ENCODE peak calls at places on chromosomes 16 and 17, in nine cellular contexts. One of them, this sample, is unnamed.

GRCh38 chr16:66070140-66070887 is 296.2 kb upstream of the CDH5 start:
- DNase-seq in HEK293T: no peak
- DNase-seq in head of caudate nucleus: peak; percentile 23
- DNase-seq in GM12865: no peak
- DNase-seq in ovary: peak; percentile 87
- DNase-seq in right cardiac atrium: peak; percentile 62
- DNase-seq in Daoy: no peak
- DNase-seq in renal cortical epithelial cell: no peak
- DNase-seq in NCI-H1436: no peak
- DNase-seq in this sample: peak; percentile 71

GRCh38 chr17:17900615-17901520 is 64.1 kb upstream of the SREBF1 start:
- DNase-seq in HEK293T: no peak
- DNase-seq in head of caudate nucleus: peak; percentile 70
- DNase-seq in GM12865: no peak
- DNase-seq in ovary: peak; percentile 88
- DNase-seq in right cardiac atrium: peak; percentile 88
- DNase-seq in Daoy: peak; percentile 94
- DNase-seq in renal cortical epithelial cell: peak; percentile 88
- DNase-seq in NCI-H1436: no peak
- DNase-seq in this sample: peak; percentile 90

GRCh38 chr16:75860654-75861053 is 134.4 kb upstream of the CPHXL start:
- DNase-seq in HEK293T: no peak
- DNase-seq in head of caudate nucleus: peak; percentile 75
- DNase-seq in GM12865: no peak
- DNase-seq in ovary: no peak
- DNase-seq in right cardiac atrium: no peak
- DNase-seq in Daoy: peak; percentile 46
- DNase-seq in renal cortical epithelial cell: no peak
- DNase-seq in NCI-H1436: no peak
- DNase-seq in this sample: no peak

GRCh38 chr16:90012978-90013745 is 6.1 kb downstream of the DBNDD1 start:
- DNase-seq in HEK293T: no peak
- DNase-seq in head of caudate nucleus: no peak
- DNase-seq in GM12865: peak; percentile 80
- DNase-seq in ovary: no peak
- DNase-seq in right cardiac atrium: no peak
- DNase-seq in Daoy: no peak
- DNase-seq in renal cortical epithelial cell: peak; percentile 13
- DNase-seq in NCI-H1436: no peak
- DNase-seq in this sample: no peak

GRCh38 chr17:17737938-17738894 is 57.0 kb downstream of the RAI1 start:
- DNase-seq in HEK293T: no peak
- DNase-seq in head of caudate nucleus: no peak
- DNase-seq in GM12865: no peak
- DNase-seq in ovary: peak; percentile 86
- DNase-seq in right cardiac atrium: no peak
- DNase-seq in Daoy: peak; percentile 69
- DNase-seq in renal cortical epithelial cell: no peak
- DNase-seq in NCI-H1436: no peak
- DNase-seq in this sample: no peak

GRCh38 chr16:14205666-14206065 is 134.5 kb downstream of the MRTFB start:
- DNase-seq in HEK293T: no peak
- DNase-seq in head of caudate nucleus: no peak
- DNase-seq in GM12865: peak; percentile 51
- DNase-seq in ovary: no peak
- DNase-seq in right cardiac atrium: no peak
- DNase-seq in Daoy: no peak
- DNase-seq in renal cortical epithelial cell: no peak
- DNase-seq in NCI-H1436: no peak
- DNase-seq in this sample: no peak

GRCh38 chr17:49821466-49821865 is 26.4 kb downstream of the TAC4 start:
- DNase-seq in HEK293T: no peak
- DNase-seq in head of caudate nucleus: no peak
- DNase-seq in GM12865: no peak
- DNase-seq in ovary: no peak
- DNase-seq in right cardiac atrium: no peak
- DNase-seq in Daoy: no peak
- DNase-seq in renal cortical epithelial cell: no peak
- DNase-seq in NCI-H1436: no peak
- DNase-seq in this sample: no peak

GRCh38 chr17:59353936-59354755 is 22.7 kb downstream of the YPEL2 start:
- DNase-seq in HEK293T: no peak
- DNase-seq in head of caudate nucleus: no peak
- DNase-seq in GM12865: no peak
- DNase-seq in ovary: no peak
- DNase-seq in right cardiac atrium: no peak
- DNase-seq in Daoy: no peak
- DNase-seq in renal cortical epithelial cell: no peak
- DNase-seq in NCI-H1436: peak; percentile 53
- DNase-seq in this sample: no peak

GRCh38 chr16:54817432-54817831 is 113.2 kb upstream of the IRX5 start:
- DNase-seq in HEK293T: peak; percentile 28
- DNase-seq in head of caudate nucleus: no peak
- DNase-seq in GM12865: no peak
- DNase-seq in ovary: no peak
- DNase-seq in right cardiac atrium: no peak
- DNase-seq in Daoy: peak; percentile 7
- DNase-seq in renal cortical epithelial cell: peak; percentile 13
- DNase-seq in NCI-H1436: no peak
- DNase-seq in this sample: peak; percentile 42